ENCODE peak calls at places on chromosomes 11 and 22, in six cellular contexts. A, F, G, S, U and I are unnamed samples.

GRCh38 chr22:19855504-19856409 is 1.1 kb upstream of the GNB1L start:
- DNase-seq in G (no peak), U (no peak), A (peak), S (no peak), F (peak), I (peak)

GRCh38 chr11:38014405-38014804 is 1416.4 kb upstream of the RAG2 start:
- DNase-seq in G (no peak), A (no peak), S (peak), U (no peak), F (no peak), I (no peak)

GRCh38 chr11:56841210-56841810 is 92.8 kb upstream of the OR9G4 start:
- DNase-seq in S (peak), G (no peak), U (peak), A (peak), F (peak), I (peak)

GRCh38 chr22:32469799-32470212 is 4.8 kb upstream of the FBXO7 start:
- DNase-seq in A (no peak), F (no peak), U (no peak), G (no peak), S (peak), I (no peak)

GRCh38 chr11:118929496-118930151 is 3.9 kb upstream of the BCL9L start:
- DNase-seq in F (peak), U (peak), G (peak), S (no peak), A (peak), I (peak)

GRCh38 chr22:32761251-32761903 is 40.1 kb upstream of the TIMP3 start:
- DNase-seq in U (no peak), F (peak), A (no peak), G (no peak), S (no peak), I (no peak)

GRCh38 chr11:5272395-5273017 is 2.8 kb upstream of the HBE1 start:
- DNase-seq in A (no peak), F (no peak), S (no peak), G (no peak), U (no peak), I (no peak)

GRCh38 chr11:19978668-19979518 is 181.4 kb downstream of the DBX1 start:
- DNase-seq in U (no peak), F (no peak), S (no peak), G (no peak), A (no peak), I (no peak)

GRCh38 chr11:47216141-47216798 is 1.5 kb downstream of the DDB2 start:
- DNase-seq in G (peak), S (peak), U (no peak), A (peak), F (peak), I (no peak)

GRCh38 chr22:17862646-17863181 is 88.4 kb upstream of the BID start:
- DNase-seq in A (no peak), S (no peak), U (no peak), G (no peak), F (no peak), I (no peak)

GRCh38 chr11:7577883-7578242 is 64.1 kb downstream of the PPFIBP2 start:
- DNase-seq in A (peak), S (no peak), U (peak), F (no peak), G (no peak), I (no peak)

GRCh38 chr22:35589071-35589735 is 27.9 kb downstream of the MB start:
- DNase-seq in A (no peak), S (peak), F (peak), G (no peak), U (no peak), I (no peak)

DNA sequence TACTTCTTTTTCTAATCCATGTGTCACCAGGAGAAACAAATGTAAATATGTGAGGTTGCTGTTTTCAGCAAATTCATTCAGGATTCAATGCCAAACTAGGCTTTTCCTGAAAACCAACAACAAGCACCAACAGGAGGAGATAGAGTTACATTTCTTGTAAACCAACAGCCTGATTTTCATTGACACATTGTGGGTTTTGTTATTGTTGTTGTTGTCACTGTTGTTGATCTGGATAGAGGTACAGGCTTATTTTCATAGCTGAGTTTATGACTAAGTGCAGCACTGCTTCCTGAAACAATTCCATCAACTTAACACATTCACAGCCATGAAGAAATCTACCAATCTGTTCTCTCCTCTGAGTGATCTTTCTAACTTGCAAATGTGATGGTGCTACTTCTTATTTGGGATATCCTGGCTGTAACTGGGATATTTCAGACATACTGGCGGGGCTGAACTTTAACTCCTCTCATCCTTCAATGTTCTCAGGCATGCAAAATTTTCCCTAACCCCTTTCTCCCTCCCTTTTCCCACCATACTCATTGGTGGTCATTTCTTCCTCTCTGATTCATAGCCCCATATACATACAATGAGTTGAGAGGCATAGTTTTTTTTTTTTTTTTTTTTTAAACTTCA is 65.5 kb downstream of the ME3 start:
- DNase-seq in A (no peak), F (no peak), U (no peak), S (no peak), G (no peak), I (no peak)
- TF ChIP-seq CTCF in A (no peak), F (no peak), U (no peak), S (peak), G (no peak), I (no peak)

DNA sequence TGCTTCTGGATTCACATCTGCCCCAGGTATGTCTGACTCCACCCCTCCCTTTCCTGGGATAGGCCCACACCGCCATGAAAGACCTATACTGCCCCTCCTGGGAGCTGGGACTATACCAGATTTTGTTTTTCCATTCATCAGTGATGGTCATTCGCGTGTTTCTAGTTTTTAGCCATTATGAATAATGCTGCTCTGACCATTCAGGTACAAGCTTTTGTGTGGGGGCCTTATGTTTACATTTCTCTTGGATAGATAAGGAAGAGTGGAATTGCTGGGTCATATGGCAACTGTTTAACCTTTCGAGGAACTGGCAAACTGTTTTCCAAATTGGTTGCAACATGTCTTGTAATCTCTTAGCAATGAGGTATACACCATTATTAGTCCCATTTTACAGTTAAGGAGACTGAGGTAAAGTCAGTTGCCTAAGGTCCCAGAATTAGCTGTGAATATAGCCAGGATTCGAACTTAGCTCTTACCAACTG is 1.2 kb upstream of the TBC1D10A start:
- DNase-seq in U (no peak), F (no peak), G (no peak), S (no peak), A (peak), I (no peak)
- TF ChIP-seq CTCF in U (no peak), F (no peak), G (no peak), S (no peak), A (peak), I (no peak)

DNA sequence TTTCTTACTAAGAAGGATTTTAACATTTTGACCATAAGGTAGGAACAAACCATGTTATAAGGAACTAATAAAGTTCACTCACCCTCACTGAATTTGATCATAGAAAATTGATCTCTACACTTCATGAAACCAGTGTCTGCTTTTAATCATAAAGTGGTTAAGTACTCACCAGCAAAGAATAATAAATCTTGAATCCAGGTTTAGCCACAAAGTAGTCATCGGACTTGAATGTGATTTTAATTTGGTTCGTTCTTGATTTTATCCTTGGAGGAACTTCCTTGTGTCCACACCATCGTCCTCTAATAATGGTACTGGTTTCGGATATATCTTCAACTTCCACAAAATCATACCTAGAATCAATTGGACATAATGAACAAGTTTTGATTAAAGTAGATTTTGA is 40.5 kb upstream of the DDI1 start:
- DNase-seq in A (no peak), F (no peak), G (no peak), S (no peak), U (no peak), I (no peak)
- TF ChIP-seq CTCF in A (no peak), F (no peak), G (no peak), S (no peak), U (no peak), I (no peak)

DNA sequence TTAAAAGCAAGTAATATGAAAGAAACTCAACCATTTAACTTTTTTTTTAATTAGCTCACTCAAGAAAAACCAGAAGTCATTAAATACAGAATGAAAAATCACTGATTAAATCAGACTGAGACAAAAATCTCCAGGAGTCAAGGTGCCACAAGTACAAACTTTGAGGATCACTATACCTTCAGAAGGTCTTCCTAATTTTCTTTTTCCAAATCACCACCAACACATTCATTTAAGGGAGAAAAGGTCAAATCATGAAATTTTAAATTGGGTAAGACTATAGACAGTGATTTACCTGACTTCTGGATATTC is 32.3 kb downstream of the PITPNB start:
- DNase-seq in F (no peak), G (no peak), S (no peak), U (no peak), A (no peak), I (no peak)
- TF ChIP-seq CTCF in F (no peak), G (no peak), S (no peak), U (peak), A (no peak), I (peak)

GRCh38 chr11:117465236-117465997 is 137.8 kb downstream of the CEP164 start:
- DNase-seq in S (no peak), U (no peak), F (no peak), A (no peak), G (no peak), I (no peak)

GRCh38 chr11:117466966-117467365 is 139.3 kb downstream of the CEP164 start:
- DNase-seq in A (no peak), F (no peak), S (no peak), U (no peak), G (no peak), I (no peak)

GRCh38 chr11:117471776-117472175 is 144.1 kb downstream of the CEP164 start:
- DNase-seq in A (no peak), G (no peak), S (no peak), U (no peak), F (no peak), I (no peak)

GRCh38 chr11:117470576-117470975 is 142.9 kb downstream of the CEP164 start:
- DNase-seq in S (no peak), U (no peak), A (no peak), F (no peak), G (no peak), I (no peak)

DNA sequence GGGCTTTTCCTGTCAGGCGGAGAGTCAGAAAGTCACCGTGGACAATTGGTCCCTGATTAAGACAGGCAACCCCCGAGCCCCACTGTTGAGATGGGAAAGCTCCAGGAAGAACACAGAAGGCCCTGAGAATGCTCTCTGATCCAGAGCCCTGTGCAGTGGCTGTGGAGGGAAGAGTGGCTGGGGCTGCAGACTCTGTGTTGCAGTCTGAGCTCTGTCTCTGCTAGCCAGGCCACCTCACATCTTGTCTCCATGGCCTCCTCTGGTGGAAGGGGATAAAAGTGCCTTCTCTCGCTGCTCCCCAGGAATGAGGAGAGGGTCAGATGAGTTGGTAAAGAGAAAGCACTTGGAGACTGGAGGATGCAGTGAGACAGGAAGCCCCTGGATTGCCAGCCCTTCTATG is 141.2 kb downstream of the CEP164 start:
- DNase-seq in U (no peak), F (no peak), S (no peak), G (no peak), A (no peak), I (no peak)
- TF ChIP-seq CTCF in U (no peak), F (no peak), S (no peak), G (no peak), A (no peak), I (no peak)

GRCh38 chr11:58636587-58636986 is 14.1 kb downstream of the CNTF start:
- DNase-seq in A (no peak), S (no peak), G (no peak), F (no peak), U (no peak), I (no peak)
- TF ChIP-seq CTCF in A (no peak), S (no peak), G (no peak), F (no peak), U (no peak), I (no peak)

DNA sequence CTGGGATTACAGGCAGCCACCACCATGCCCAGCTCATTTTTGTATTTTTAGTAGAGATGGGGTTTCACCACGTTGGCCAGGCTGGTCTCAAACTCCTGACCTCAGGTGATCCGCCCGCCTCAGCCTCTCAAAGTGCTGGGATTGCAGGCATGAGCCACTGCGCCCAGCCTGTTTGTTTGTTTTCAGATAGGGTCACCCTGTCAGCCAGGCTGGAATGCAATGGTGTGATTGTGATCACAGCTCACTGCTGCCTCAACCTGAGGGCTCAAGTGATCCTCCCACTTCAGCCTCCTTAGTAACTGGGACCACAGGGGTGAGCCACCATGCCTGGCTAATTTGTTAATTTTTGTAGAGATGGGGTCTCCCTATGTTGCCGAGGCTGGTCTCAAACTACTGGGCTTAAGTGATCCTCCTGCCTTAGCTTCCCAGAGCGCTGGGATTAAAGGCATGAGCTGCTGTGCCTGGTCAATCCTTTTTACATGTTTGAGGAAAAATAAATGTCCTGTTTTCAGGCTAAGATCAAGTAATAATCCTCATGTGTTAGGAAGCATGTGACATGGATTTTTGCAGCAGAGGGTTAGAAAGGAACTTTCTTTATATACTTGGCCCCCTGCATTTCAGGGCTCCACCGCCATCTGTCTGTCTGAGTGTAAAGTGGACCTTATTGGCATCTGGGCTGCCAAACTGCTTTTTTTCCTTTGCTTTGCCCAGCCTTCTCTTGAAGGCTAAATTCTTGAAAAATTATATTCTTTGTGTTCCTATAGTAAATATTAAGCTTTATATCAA is 4.8 kb upstream of the SLC3A2 start:
- DNase-seq in U (no peak), A (no peak), F (no peak), S (no peak), G (no peak), I (no peak)
- TF ChIP-seq CTCF in U (no peak), A (no peak), F (no peak), S (no peak), G (no peak), I (no peak)

GRCh38 chr11:65129649-65130441 is 4.5 kb downstream of the SYVN1 start:
- DNase-seq in F (no peak), A (no peak), S (no peak), G (no peak), U (no peak), I (no peak)
- TF ChIP-seq CTCF in F (no peak), A (no peak), S (no peak), G (no peak), U (no peak), I (no peak)

DNA sequence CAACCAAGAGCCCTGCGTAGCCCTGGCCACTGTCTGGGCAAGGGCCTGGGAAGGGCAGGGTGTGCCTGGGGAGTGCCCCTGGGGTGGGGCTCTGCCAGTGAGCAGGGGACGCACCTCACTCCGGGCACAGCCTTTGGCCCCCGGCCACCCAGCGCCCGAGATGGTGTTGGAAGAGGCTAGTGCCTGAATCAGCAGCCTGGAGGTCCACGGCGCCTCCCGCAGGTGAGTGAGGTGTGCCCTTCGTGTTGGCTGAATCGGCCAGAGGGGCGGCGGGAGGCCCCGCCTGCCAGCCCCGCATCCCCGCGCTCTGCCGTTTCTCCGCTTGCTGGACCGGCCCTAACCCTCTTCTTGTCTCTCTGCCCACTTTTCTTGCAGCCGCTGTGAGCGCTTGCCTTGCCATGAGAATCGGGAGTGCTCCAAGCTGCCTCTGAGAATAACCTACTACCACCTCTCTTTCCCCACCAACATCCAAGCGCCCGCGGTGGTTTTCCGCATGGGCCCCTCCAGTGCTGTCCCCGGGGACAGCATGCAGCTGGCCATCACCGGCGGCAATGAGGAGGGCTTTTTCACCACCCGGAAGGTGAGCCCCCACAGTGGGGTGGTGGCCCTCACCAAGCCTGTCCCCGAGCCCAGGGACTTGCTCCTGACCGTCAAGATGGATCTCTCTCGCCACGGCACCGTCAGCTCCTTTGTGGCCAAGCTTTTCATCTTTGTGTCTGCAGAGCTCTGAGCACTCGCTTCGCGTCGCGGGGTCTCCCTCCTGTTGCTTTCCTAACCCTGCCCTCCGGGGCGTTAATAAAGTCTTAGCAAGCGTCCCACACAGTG is 60.1 kb downstream of the FBLN1 start:
- DNase-seq in U (no peak), S (no peak), G (no peak), A (no peak), F (no peak), I (no peak)
- TF ChIP-seq CTCF in U (no peak), S (no peak), G (no peak), A (no peak), F (no peak), I (no peak)